ENCODE peak calls at places on chromosomes 11 and 22, in six cellular contexts. V is fibroblast of the aortic adventitia, X is T follicular helper cell, M is AG10803, F is tibial nerve, S is NCI-H1436. P is an unnamed sample.

GRCh38 chr11:13278620-13279486 is 1.3 kb downstream of the BMAL1 start:
- DNase-seq in F (no peak), V (no peak), X (no peak), S (no peak), M (no peak), P (no peak)

GRCh38 chr11:31841435-31841834 is 30.3 kb upstream of the PAX6 start:
- DNase-seq in V (no peak), F (no peak), X (no peak), M (no peak), S (no peak), P (no peak)

GRCh38 chr11:8429483-8429882 is 164.5 kb downstream of the STK33 start:
- DNase-seq in M (no peak), F (no peak), S (no peak), X (no peak), V (no peak), P (no peak)

GRCh38 chr11:1422481-1422880 is 32.7 kb downstream of the BRSK2 start:
- DNase-seq in S (no peak), F (no peak), M (no peak), X (no peak), V (no peak), P (no peak)

GRCh38 chr11:34977039-34977906 is 60.9 kb downstream of the PDHX start:
- DNase-seq in S (no peak), F (no peak), X (no peak), M (peak), V (peak), P (no peak)

GRCh38 chr22:43226368-43226979 is 39.5 kb upstream of the TTLL12 start:
- DNase-seq in M (peak), V (no peak), X (no peak), S (no peak), F (no peak), P (no peak)

GRCh38 chr22:43477966-43478365 is 66.2 kb downstream of the MPPED1 start:
- DNase-seq in M (no peak), X (no peak), F (no peak), V (no peak), S (no peak), P (no peak)

GRCh38 chr11:3617990-3618389 is 23.8 kb downstream of the ART5 start:
- DNase-seq in V (no peak), M (no peak), X (no peak), S (no peak), F (no peak), P (no peak)

GRCh38 chr11:1138053-1138452 is 19.7 kb upstream of the MUC5AC start:
- DNase-seq in V (no peak), X (no peak), M (peak), S (no peak), F (no peak), P (no peak)

GRCh38 chr11:76736773-76737495 is 46.2 kb upstream of the TSKU start:
- DNase-seq in S (no peak), F (no peak), M (no peak), X (no peak), V (no peak), P (no peak)

GRCh38 chr22:38313384-38313955 is 3.8 kb downstream of the CSNK1E start:
- DNase-seq in F (no peak), V (peak), X (no peak), S (no peak), M (peak), P (no peak)

GRCh38 chr11:85626496-85626895 is 648 bp downstream of the DLG2 start:
- DNase-seq in V (no peak), S (no peak), F (no peak), X (no peak), M (no peak), P (no peak)

GRCh38 chr22:46914916-46915894 is 152.8 kb downstream of the TBC1D22A start:
- DNase-seq in F (no peak), X (no peak), M (no peak), V (no peak), S (peak), P (no peak)

GRCh38 chr22:24823787-24824186 is 17.8 kb downstream of the SGSM1 start:
- DNase-seq in M (no peak), S (no peak), F (no peak), V (no peak), X (no peak), P (no peak)

GRCh38 chr11:68751331-68751856 is at the start of gene TESMIN:
- DNase-seq in X (peak), V (peak), S (peak), M (peak), F (peak), P (peak)

GRCh38 chr22:31544481-31545480 is 48.4 kb downstream of the SFI1 start:
- DNase-seq in X (no peak), S (no peak), F (no peak), M (no peak), V (no peak), P (no peak)

GRCh38 chr11:1530686-1531256 is 41.3 kb downstream of the DUSP8 start:
- DNase-seq in X (no peak), F (no peak), S (no peak), M (no peak), V (no peak), P (no peak)

GRCh38 chr11:92767416-92767815 is 202.0 kb upstream of the MTNR1B start:
- DNase-seq in M (no peak), X (no peak), V (no peak), S (no peak), F (no peak), P (no peak)

GRCh38 chr11:57476883-57477506 is 16.7 kb downstream of the RTN4RL2 start:
- DNase-seq in M (no peak), F (no peak), X (no peak), V (no peak), S (no peak), P (no peak)

GRCh38 chr11:91755526-91755925 is 469.1 kb upstream of the FAT3 start:
- DNase-seq in S (no peak), V (no peak), F (no peak), X (no peak), M (no peak), P (no peak)

GRCh38 chr11:61654397-61654829 is 25.8 kb upstream of the DAGLA start:
- DNase-seq in F (peak), S (no peak), V (no peak), M (no peak), X (no peak), P (no peak)

GRCh38 chr11:3121416-3121815 is 43.7 kb downstream of the OSBPL5 start:
- DNase-seq in F (peak), V (no peak), X (no peak), S (no peak), M (no peak), P (no peak)

GRCh38 chr22:50320116-50320515 is 6.7 kb downstream of the DENND6B start:
- DNase-seq in X (no peak), S (no peak), V (no peak), F (no peak), M (no peak), P (no peak)

GRCh38 chr11:921921-922678 is 3.6 kb upstream of the AP2A2 start:
- DNase-seq in V (no peak), S (no peak), M (no peak), F (no peak), X (no peak), P (no peak)

GRCh38 chr22:45310331-45311032 is 748 bp downstream of the FAM118A start:
- DNase-seq in S (no peak), X (no peak), F (no peak), V (no peak), M (no peak), P (no peak)

GRCh38 chr11:8168485-8169257 is at the start of gene RIC3:
- DNase-seq in F (no peak), V (no peak), S (peak), M (no peak), X (peak), P (peak)

GRCh38 chr11:94511932-94512781 is at the start of gene C11orf97:
- DNase-seq in F (no peak), X (peak), V (no peak), S (no peak), M (peak), P (peak)

GRCh38 chr22:44972363-44973083 is 37.3 kb downstream of the PHF21B start:
- DNase-seq in F (no peak), X (no peak), V (peak), S (no peak), M (no peak), P (no peak)

GRCh38 chr11:128582496-128583366 is 4.6 kb downstream of the ETS1 start:
- DNase-seq in F (no peak), M (peak), V (peak), S (no peak), X (no peak), P (no peak)

GRCh38 chr11:8671242-8671641 is 11.2 kb downstream of the TRIM66 start:
- DNase-seq in S (no peak), M (peak), X (no peak), F (no peak), V (peak), P (no peak)

GRCh38 chr11:120236169-120237107 is 3.5 kb upstream of the POU2F3 start:
- DNase-seq in M (no peak), X (no peak), F (no peak), S (no peak), V (peak), P (no peak)

GRCh38 chr22:44824271-44824670 is 71.9 kb downstream of the ARHGAP8 start:
- DNase-seq in S (no peak), M (no peak), V (no peak), X (no peak), F (no peak), P (no peak)

P was measured in T-helper 9 cell.